ENCODE peak calls at places on chromosomes 2 and 18, in seven cellular contexts. T is mammary epithelial cell, H is adrenal gland, C is fibroblast of lung, W is astrocyte of the spinal cord, B is SJSA1, G is cardiac muscle cell. Q is an unnamed sample.

GRCh38 chr18:524496-524895 is 24.0 kb upstream of the COLEC12 start:
- DNase-seq in T (no peak), H (no peak), C (peak), W (peak), B (no peak), G (peak), Q (no peak)

GRCh38 chr18:45802814-45803492 is 22.5 kb upstream of the SIGLEC15 start:
- DNase-seq in T (peak), H (no peak), C (peak), W (peak), B (peak), G (peak), Q (no peak)

GRCh38 chr18:68735498-68736343 is 20.8 kb upstream of the TMX3 start:
- DNase-seq in T (peak), H (peak), C (peak), W (peak), B (no peak), G (peak), Q (peak)

GRCh38 chr18:67731853-67732252 is 215.3 kb upstream of the DSEL start:
- DNase-seq in T (peak), H (no peak), C (peak), W (peak), B (no peak), G (no peak), Q (no peak)

GRCh38 chr2:145749556-145749955 is 1229.6 kb upstream of the ZEB2 start:
- DNase-seq in T (no peak), H (no peak), C (no peak), W (no peak), B (no peak), G (no peak), Q (no peak)

GRCh38 chr2:138512672-138513071 is 11.1 kb downstream of the SPOPL start:
- DNase-seq in T (peak), H (no peak), C (peak), W (peak), B (no peak), G (no peak), Q (no peak)

GRCh38 chr2:148013879-148014278 is 6.7 kb downstream of the ORC4 start:
- DNase-seq in T (no peak), H (no peak), C (no peak), W (no peak), B (no peak), G (no peak), Q (no peak)

GRCh38 chr2:69774984-69775982 is 33.3 kb downstream of the ANXA4 start:
- DNase-seq in T (no peak), H (no peak), C (no peak), W (peak), B (no peak), G (peak), Q (no peak)

GRCh38 chr2:106192752-106193490 is 1.2 kb downstream of the UXS1 start:
- DNase-seq in T (peak), H (peak), C (peak), W (peak), B (peak), G (peak), Q (peak)

GRCh38 chr2:96143848-96144480 is 1.3 kb downstream of the DUSP2 start:
- DNase-seq in T (no peak), H (no peak), C (no peak), W (no peak), B (no peak), G (no peak), Q (no peak)

GRCh38 chr2:109226128-109226527 is 97.1 kb downstream of the SH3RF3 start:
- DNase-seq in T (no peak), H (peak), C (peak), W (no peak), B (no peak), G (no peak), Q (no peak)

GRCh38 chr2:100135415-100135814 is 7.0 kb downstream of the AFF3 start:
- DNase-seq in T (no peak), H (no peak), C (no peak), W (no peak), B (no peak), G (no peak), Q (no peak)

GRCh38 chr18:54392621-54393023 is 34.9 kb downstream of the C18orf54 start:
- DNase-seq in T (peak), H (no peak), C (peak), W (peak), B (no peak), G (peak), Q (no peak)

GRCh38 chr18:42561521-42561920 is 554.0 kb downstream of the RIT2 start:
- DNase-seq in T (no peak), H (no peak), C (no peak), W (no peak), B (no peak), G (no peak), Q (no peak)

GRCh38 chr2:118973542-118973951 is 31.6 kb downstream of the MARCO start:
- DNase-seq in T (no peak), H (peak), C (no peak), W (no peak), B (peak), G (peak), Q (no peak)

GRCh38 chr2:68870215-68870614 is 982 bp downstream of the BMP10 start:
- DNase-seq in T (no peak), H (no peak), C (no peak), W (no peak), B (no peak), G (peak), Q (no peak)

GRCh38 chr2:10255189-10256030 is 47.3 kb upstream of the HPCAL1 start:
- DNase-seq in T (no peak), H (no peak), C (no peak), W (no peak), B (no peak), G (no peak), Q (no peak)

GRCh38 chr2:96287273-96287856 is 18.0 kb downstream of the SNRNP200 start:
- DNase-seq in T (no peak), H (no peak), C (no peak), W (no peak), B (no peak), G (no peak), Q (no peak)

GRCh38 chr2:126843046-126843445 is 55.6 kb upstream of the TEX51 start:
- DNase-seq in T (no peak), H (no peak), C (no peak), W (no peak), B (peak), G (no peak), Q (no peak)

DNA sequence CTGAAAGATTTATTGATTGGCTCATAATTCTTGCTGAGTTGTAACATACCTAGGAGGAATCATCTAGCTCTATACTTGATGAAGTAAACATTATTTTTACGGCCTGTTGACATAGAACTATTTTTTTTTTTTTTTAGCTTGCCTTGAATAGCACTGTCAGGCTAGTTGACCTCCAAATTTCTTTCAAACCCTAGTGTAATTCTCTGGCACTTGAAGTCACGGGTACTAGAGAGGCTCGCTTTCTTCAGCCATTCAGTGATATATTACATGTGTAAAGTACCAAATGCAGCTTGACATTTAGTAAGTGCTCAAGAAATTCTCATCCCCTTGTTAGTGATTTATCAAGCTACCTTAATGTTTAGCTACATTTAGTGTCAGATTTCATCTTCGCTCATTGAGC is 2.9 kb downstream of the SERPINB12 start:
- DNase-seq in T (no peak), H (no peak), C (no peak), W (no peak), B (no peak), G (no peak), Q (no peak)
- H3K4me3 ChIP-seq in T (no peak), H (no peak), C (no peak), W (no peak), B (no peak), G (no peak), Q (no peak)

GRCh38 chr2:23662941-23663729 is 263.8 kb downstream of the ATAD2B start:
- DNase-seq in T (no peak), H (peak), C (peak), W (no peak), B (no peak), G (peak), Q (peak)
- H3K4me3 ChIP-seq in T (no peak), H (no peak), C (peak), W (no peak), B (no peak), G (no peak), Q (no peak)

GRCh38 chr2:221258464-221258863 is 313.6 kb downstream of the EPHA4 start:
- DNase-seq in T (no peak), H (no peak), C (no peak), W (no peak), B (no peak), G (no peak), Q (no peak)

GRCh38 chr2:221254281-221254680 is 317.8 kb downstream of the EPHA4 start:
- DNase-seq in T (no peak), H (no peak), C (no peak), W (no peak), B (no peak), G (no peak), Q (no peak)

DNA sequence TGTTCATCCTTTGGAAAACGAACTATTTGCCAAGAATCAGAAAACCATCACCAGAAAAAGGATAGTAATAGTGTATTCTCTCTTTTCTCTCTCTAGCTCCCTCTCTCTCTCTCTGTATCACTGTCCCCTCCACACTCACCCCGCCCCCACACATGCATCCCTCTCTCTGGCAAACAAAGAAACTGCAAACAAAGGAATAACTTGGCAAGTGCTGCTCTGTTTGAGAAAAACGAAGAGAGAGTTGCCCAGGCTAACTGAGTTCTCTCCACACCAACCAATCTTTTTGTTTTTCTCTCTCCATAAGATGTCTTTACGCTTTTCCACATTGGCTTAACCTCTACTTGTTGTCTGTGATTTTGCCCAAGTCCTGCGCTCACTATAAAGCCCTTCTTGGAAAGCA is 316.2 kb downstream of the EPHA4 start:
- DNase-seq in T (no peak), H (no peak), C (no peak), W (no peak), B (no peak), G (no peak), Q (no peak)
- H3K4me3 ChIP-seq in T (no peak), H (no peak), C (no peak), W (no peak), B (no peak), G (no peak), Q (no peak)

GRCh38 chr2:165634855-165635254 is 159.2 kb downstream of the GALNT3 start:
- DNase-seq in T (no peak), H (no peak), C (peak), W (peak), B (no peak), G (peak), Q (peak)

GRCh38 chr2:165634282-165634681 is 159.8 kb downstream of the GALNT3 start:
- DNase-seq in T (no peak), H (no peak), C (no peak), W (no peak), B (no peak), G (no peak), Q (no peak)

GRCh38 chr2:165636959-165637358 is 157.1 kb downstream of the GALNT3 start:
- DNase-seq in T (peak), H (no peak), C (no peak), W (no peak), B (no peak), G (no peak), Q (no peak)

GRCh38 chr2:165637396-165637795 is 156.7 kb downstream of the GALNT3 start:
- DNase-seq in T (no peak), H (no peak), C (peak), W (no peak), B (no peak), G (no peak), Q (no peak)

DNA sequence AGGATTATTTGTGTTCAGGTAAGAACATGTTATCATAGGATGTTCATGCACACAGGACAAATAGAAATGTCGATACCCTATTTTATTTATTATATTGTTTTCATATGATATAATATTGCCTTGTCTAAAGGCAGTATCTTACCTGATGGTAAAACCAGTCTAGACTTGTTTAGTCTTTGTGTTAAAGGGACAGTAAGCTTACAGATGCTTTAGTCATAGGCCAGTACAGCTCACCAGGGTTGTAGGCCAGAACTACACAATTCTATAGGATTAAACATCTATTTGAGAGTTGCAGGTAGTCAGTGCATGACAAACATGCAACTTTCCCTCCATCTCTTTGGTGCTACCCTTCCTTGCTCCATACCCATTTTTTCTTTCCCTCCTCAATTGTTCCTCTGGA is 158.5 kb downstream of the GALNT3 start:
- DNase-seq in T (peak), H (no peak), C (no peak), W (no peak), B (no peak), G (no peak), Q (no peak)
- H3K4me3 ChIP-seq in T (no peak), H (no peak), C (no peak), W (no peak), B (no peak), G (no peak), Q (no peak)

GRCh38 chr2:174787485-174788205 is 23.4 kb upstream of the CHRNA1 start:
- DNase-seq in T (no peak), H (no peak), C (peak), W (peak), B (peak), G (peak), Q (no peak)
- H3K4me3 ChIP-seq in T (no peak), H (no peak), C (no peak), W (no peak), B (no peak), G (no peak), Q (no peak)

GRCh38 chr2:24511894-24512293 is 20.8 kb downstream of the NCOA1 start:
- DNase-seq in T (no peak), H (no peak), C (no peak), W (no peak), B (no peak), G (no peak), Q (no peak)

GRCh38 chr2:24507511-24507910 is 16.5 kb downstream of the NCOA1 start:
- DNase-seq in T (no peak), H (no peak), C (no peak), W (no peak), B (no peak), G (no peak), Q (no peak)

GRCh38 chr2:24508878-24509277 is 17.8 kb downstream of the NCOA1 start:
- DNase-seq in T (peak), H (no peak), C (no peak), W (no peak), B (no peak), G (peak), Q (no peak)

GRCh38 chr2:24509425-24509824 is 18.4 kb downstream of the NCOA1 start:
- DNase-seq in T (no peak), H (no peak), C (no peak), W (no peak), B (no peak), G (no peak), Q (no peak)

DNA sequence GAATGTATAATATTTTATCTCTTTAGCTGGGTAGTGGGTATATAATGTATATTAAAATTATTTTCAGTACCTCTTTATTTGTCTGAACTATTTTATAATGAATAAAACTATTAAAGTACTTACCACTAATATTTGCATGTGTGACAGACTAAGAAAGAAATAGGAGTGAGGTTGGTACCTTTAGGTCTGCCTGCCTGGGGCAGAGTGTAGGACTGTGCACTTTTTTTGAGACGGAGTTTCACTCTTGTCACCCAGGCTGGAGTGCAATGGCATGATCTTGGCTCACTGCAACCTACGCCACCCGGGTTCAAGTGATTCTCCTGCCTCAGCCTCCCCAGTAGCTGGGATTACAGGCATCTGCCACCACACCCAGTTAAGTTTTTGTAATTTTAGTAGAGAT is 18.8 kb downstream of the NCOA1 start:
- DNase-seq in T (no peak), H (no peak), C (no peak), W (no peak), B (no peak), G (no peak), Q (no peak)
- H3K4me3 ChIP-seq in T (no peak), H (no peak), C (no peak), W (no peak), B (no peak), G (no peak), Q (no peak)

GRCh38 chr2:121791801-121792221 is 36.4 kb downstream of the TSN start:
- DNase-seq in T (no peak), H (no peak), C (no peak), W (no peak), B (no peak), G (no peak), Q (no peak)
- H3K4me3 ChIP-seq in T (no peak), H (no peak), C (no peak), W (no peak), B (no peak), G (no peak), Q (no peak)

GRCh38 chr2:65035544-65035943 is 20.7 kb upstream of the CEP68 start:
- DNase-seq in T (no peak), H (no peak), C (no peak), W (no peak), B (no peak), G (no peak), Q (no peak)

GRCh38 chr2:65032016-65032975 is 23.9 kb upstream of the CEP68 start:
- DNase-seq in T (no peak), H (no peak), C (no peak), W (no peak), B (no peak), G (peak), Q (no peak)

GRCh38 chr2:65030933-65031332 is 25.3 kb upstream of the CEP68 start:
- DNase-seq in T (no peak), H (no peak), C (no peak), W (no peak), B (no peak), G (no peak), Q (no peak)

GRCh38 chr2:65031341-65032015 is 24.7 kb upstream of the CEP68 start:
- DNase-seq in T (no peak), H (no peak), C (no peak), W (no peak), B (no peak), G (peak), Q (no peak)

GRCh38 chr2:65033178-65033577 is 23.0 kb upstream of the CEP68 start:
- DNase-seq in T (no peak), H (no peak), C (peak), W (no peak), B (no peak), G (peak), Q (no peak)
- H3K4me3 ChIP-seq in T (no peak), H (no peak), C (no peak), W (no peak), B (no peak), G (no peak), Q (no peak)

DNA sequence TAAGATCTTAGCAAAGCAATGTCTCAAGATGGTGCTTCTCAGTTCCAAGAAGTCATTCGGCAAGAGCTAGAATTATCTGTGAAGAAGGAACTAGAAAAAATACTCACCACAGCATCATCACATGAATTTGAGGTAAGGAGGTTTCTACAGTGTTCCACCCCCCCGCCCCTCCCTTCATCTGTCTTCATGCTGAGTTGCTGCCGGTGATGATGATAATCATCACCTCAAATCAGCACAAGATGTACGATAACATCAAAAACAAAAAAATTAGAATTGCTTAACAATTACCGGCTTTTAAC is 14.6 kb downstream of the UGP2 start:
- DNase-seq in T (no peak), H (no peak), C (no peak), W (no peak), B (no peak), G (no peak), Q (no peak)
- H3K4me3 ChIP-seq in T (no peak), H (no peak), C (no peak), W (no peak), B (no peak), G (no peak), Q (no peak)

GRCh38 chr2:201909961-201910361 is 103.6 kb downstream of the CDK15 start:
- DNase-seq in T (peak), H (peak), C (peak), W (peak), B (no peak), G (peak), Q (no peak)

GRCh38 chr2:201911372-201911771 is 105.0 kb downstream of the CDK15 start:
- DNase-seq in T (no peak), H (no peak), C (no peak), W (no peak), B (no peak), G (no peak), Q (no peak)

GRCh38 chr2:201908901-201909300 is 102.6 kb downstream of the CDK15 start:
- DNase-seq in T (no peak), H (no peak), C (no peak), W (no peak), B (no peak), G (no peak), Q (no peak)

GRCh38 chr2:201907128-201907886 is 101.0 kb downstream of the CDK15 start:
- DNase-seq in T (no peak), H (no peak), C (no peak), W (no peak), B (no peak), G (peak), Q (no peak)

DNA sequence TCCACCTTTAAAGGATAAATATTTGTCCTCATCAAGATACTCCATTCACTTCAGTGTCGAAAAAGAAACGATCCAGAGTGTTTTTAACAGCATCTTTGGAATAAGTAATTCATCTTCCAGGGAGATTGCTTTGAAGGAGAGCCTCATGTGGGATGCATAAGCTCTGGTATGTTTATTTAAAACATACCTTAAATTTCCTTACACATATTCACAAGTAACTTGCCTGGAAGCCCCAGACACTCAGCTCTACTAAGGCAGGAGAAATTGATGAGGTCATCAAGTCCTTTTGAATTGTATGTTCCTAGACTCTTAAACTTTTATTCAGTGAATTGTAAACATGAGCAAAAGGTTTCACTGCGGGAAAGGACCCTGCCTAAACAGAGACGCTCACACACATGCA is 103.0 kb downstream of the CDK15 start:
- DNase-seq in T (peak), H (no peak), C (peak), W (peak), B (peak), G (peak), Q (no peak)
- H3K4me3 ChIP-seq in T (no peak), H (no peak), C (peak), W (no peak), B (no peak), G (no peak), Q (no peak)